ENCODE peak calls at places on chromosomes 13 and 19, in nine cellular contexts. O is cardiac muscle cell; L is adipocyte; T is activated CD8-positive, alpha-beta T cell treated with anti-CD3 and anti-CD28 coated beads, Interleukin-2, amount 10 ng/mL, durations not matched to agents 7 days and 5 days; I is GM04503; J is NCI-H1048; U is HCT116; N is NCI-H345; P is AG10803. V is an unnamed sample.

GRCh38 chr19:42281175-42282035 is 12.4 kb downstream of the CIC start:
- DNase-seq in I (no peak), L (peak), U (no peak), T (no peak), J (peak), P (peak), N (peak), O (peak), V (peak)

GRCh38 chr13:38871275-38871674 is 119.4 kb downstream of the STOML3 start:
- DNase-seq in I (no peak), N (no peak), U (no peak), O (no peak), L (no peak), P (no peak), T (no peak), J (no peak), V (no peak)

GRCh38 chr13:46751811-46752635 is 44.9 kb downstream of the ESD start:
- DNase-seq in N (no peak), J (no peak), U (no peak), T (peak), P (peak), L (no peak), I (peak), O (no peak), V (no peak)

GRCh38 chr13:38180100-38180499 is 169.6 kb upstream of the UFM1 start:
- DNase-seq in I (peak), O (peak), P (peak), U (no peak), J (no peak), N (no peak), L (peak), T (no peak), V (no peak)

GRCh38 chr19:35696835-35697234 is 7.5 kb upstream of the ZBTB32 start:
- DNase-seq in P (no peak), T (no peak), L (no peak), J (no peak), I (no peak), N (no peak), U (no peak), O (no peak), V (no peak)

GRCh38 chr19:50969413-50969760 is at the start of gene KLK6:
- DNase-seq in L (no peak), O (no peak), J (no peak), T (no peak), U (peak), I (no peak), P (no peak), N (no peak), V (no peak)

GRCh38 chr13:113184568-113185440 is 23.7 kb downstream of the PCID2 start:
- DNase-seq in N (no peak), T (peak), U (no peak), L (no peak), O (no peak), I (no peak), J (no peak), P (no peak), V (no peak)

GRCh38 chr13:79477968-79478367 is 3.0 kb upstream of the NDFIP2 start:
- DNase-seq in T (no peak), J (no peak), O (peak), P (no peak), I (no peak), N (no peak), U (no peak), L (no peak), V (no peak)

GRCh38 chr19:55116232-55117062 is 990 bp downstream of the PPP1R12C start:
- DNase-seq in T (peak), U (no peak), N (peak), O (peak), L (peak), I (peak), J (no peak), P (peak), V (peak)

GRCh38 chr13:46903748-46904147 is 6.9 kb upstream of the HTR2A start:
- DNase-seq in P (peak), L (no peak), J (no peak), O (peak), I (no peak), U (no peak), N (no peak), T (no peak), V (no peak)

GRCh38 chr19:1469936-1470863 is 8.8 kb downstream of the C19orf25 start:
- DNase-seq in L (no peak), I (no peak), O (no peak), P (peak), N (no peak), U (peak), J (no peak), T (peak), V (peak)

GRCh38 chr19:18058208-18059009 is 28.3 kb downstream of the IL12RB1 start:
- DNase-seq in P (peak), N (peak), O (peak), T (peak), L (peak), U (peak), J (peak), I (no peak), V (peak)

GRCh38 chr19:661427-662196 is 1.4 kb downstream of the RNF126 start:
- DNase-seq in P (no peak), I (no peak), L (peak), N (no peak), O (no peak), T (peak), U (no peak), J (no peak), V (no peak)

V was measured in SJCRH30.